ENCODE peak calls at places on chromosomes 3 and 15, in nine cellular contexts. G is GM23248; M is CD4-positive, CD25-positive, alpha-beta regulatory T cell; R is fibroblast of lung; C is MM.1S; L is right lobe of liver; H is uterus; J is psoas muscle; Y is tibial artery. I is an unnamed sample.

GRCh38 chr15:48968066-48968465 is 4.3 kb upstream of the SHC4 start:
- DNase-seq in G (no peak), M (no peak), R (no peak), C (no peak), L (no peak), H (no peak), J (no peak), Y (no peak), I (no peak)

GRCh38 chr3:66224220-66224619 is 3.4 kb downstream of the SLC25A26 start:
- DNase-seq in G (no peak), M (no peak), R (no peak), C (no peak), L (no peak), H (no peak), J (no peak), Y (no peak), I (no peak)

GRCh38 chr15:33988384-33988783 is 20.1 kb downstream of the CHRM5 start:
- DNase-seq in G (peak; percentile 2), M (no peak), R (peak; percentile 12), C (no peak), L (no peak), H (no peak), J (no peak), Y (no peak), I (no peak)

GRCh38 chr15:40958723-40959122 is 5.5 kb downstream of the CHAC1 start:
- DNase-seq in G (no peak), M (no peak), R (no peak), C (no peak), L (no peak), H (no peak), J (no peak), Y (no peak), I (no peak)

GRCh38 chr3:135444058-135444457 is 521.5 kb upstream of the PPP2R3A start:
- DNase-seq in G (no peak), M (no peak), R (no peak), C (no peak), L (no peak), H (no peak), J (no peak), Y (no peak), I (no peak)

GRCh38 chr3:52912885-52913731 is 15.8 kb upstream of the STIMATE start:
- DNase-seq in G (no peak), M (no peak), R (no peak), C (no peak), L (no peak), H (no peak), J (no peak), Y (no peak), I (no peak)

GRCh38 chr15:99143230-99143629 is 38.4 kb downstream of the SYNM start:
- DNase-seq in G (no peak), M (no peak), R (no peak), C (no peak), L (no peak), H (no peak), J (no peak), Y (no peak), I (no peak)

GRCh38 chr3:67648701-67649100 is 5.7 kb downstream of the SUCLG2 start:
- DNase-seq in G (peak; percentile 10), M (no peak), R (peak; percentile 27), C (no peak), L (no peak), H (no peak), J (no peak), Y (no peak), I (no peak)

GRCh38 chr15:92385096-92385495 is 8.6 kb upstream of the ST8SIA2 start:
- DNase-seq in G (peak; percentile 86), M (no peak), R (no peak), C (no peak), L (no peak), H (no peak), J (no peak), Y (no peak), I (no peak)

GRCh38 chr3:171227828-171228227 is 201.3 kb upstream of the SLC2A2 start:
- DNase-seq in G (no peak), M (no peak), R (no peak), C (no peak), L (no peak), H (no peak), J (no peak), Y (no peak), I (no peak)

GRCh38 chr3:132615911-132616310 is 18.8 kb downstream of the ACKR4 start:
- DNase-seq in G (no peak), M (no peak), R (no peak), C (no peak), L (no peak), H (no peak), J (no peak), Y (no peak), I (no peak)

GRCh38 chr3:56923546-56924224 is 121.9 kb upstream of the ARHGEF3 start:
- DNase-seq in G (peak; percentile 34), M (peak; percentile 56), R (peak; percentile 48), C (no peak), L (no peak), H (peak; percentile 52), J (no peak), Y (no peak), I (peak; percentile 86)

GRCh38 chr15:75751116-75751875 is 38.6 kb upstream of the CSPG4 start:
- DNase-seq in G (no peak), M (no peak), R (no peak), C (no peak), L (no peak), H (no peak), J (no peak), Y (peak; percentile 42), I (no peak)

GRCh38 chr3:13416002-13416793 is 3.9 kb downstream of the NUP210 start:
- DNase-seq in G (no peak), M (peak; percentile 32), R (no peak), C (no peak), L (no peak), H (no peak), J (no peak), Y (no peak), I (no peak)

GRCh38 chr3:98521897-98522537 is 685 bp downstream of the CLDND1 start:
- DNase-seq in G (peak; percentile 93), M (peak; percentile 69), R (peak; percentile 68), C (peak; percentile 58), L (peak; percentile 23), H (peak; percentile 34), J (peak; percentile 52), Y (peak; percentile 67), I (peak; percentile 44)

GRCh38 chr15:31360158-31360561 is 33.5 kb downstream of the KLF13 start:
- DNase-seq in G (no peak), M (peak; percentile 42), R (no peak), C (peak; percentile 19), L (no peak), H (no peak), J (peak; percentile 54), Y (no peak), I (peak; percentile 44)
- H3K4me1 ChIP-seq in G (peaks cover 11% of the 10 kb centered on the region), M (peaks cover 100% of the 10 kb centered on the region), R (no peaks in the 10 kb centered on the region), C (peaks cover 98% of the 10 kb centered on the region), L (peaks cover 3% of the 10 kb centered on the region), H (no peaks in the 10 kb centered on the region), J (peaks cover 94% of the 10 kb centered on the region), Y (no peaks in the 10 kb centered on the region), I (peaks cover 99% of the 10 kb centered on the region)

DNA sequence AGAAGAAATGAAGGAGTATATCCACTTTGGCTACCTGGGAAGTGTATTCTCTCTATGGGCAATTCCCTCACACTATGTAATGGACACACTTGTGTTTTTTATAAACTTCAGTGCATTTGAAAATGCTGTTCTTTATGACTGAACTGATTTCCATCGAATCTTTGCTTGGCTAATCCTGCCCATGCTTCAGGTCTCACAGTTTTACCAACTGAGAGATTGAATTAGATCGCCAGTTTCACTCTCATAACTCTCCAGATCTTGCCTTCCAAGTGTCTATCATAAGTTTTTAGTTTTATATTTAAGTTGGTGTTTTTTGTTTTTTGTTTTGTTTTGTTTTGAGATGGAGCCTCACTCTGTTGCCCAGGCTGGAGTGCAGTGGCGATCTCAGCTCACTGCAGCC is 73.5 kb upstream of the MBNL1 start:
- DNase-seq in G (no peak), M (no peak), R (no peak), C (peak; percentile 44), L (no peak), H (no peak), J (no peak), Y (no peak), I (no peak)
- H3K4me3 ChIP-seq in G (no peak overlapping the region), M (peak overlapping the region; percentile 62), R (no peak overlapping the region), C (peak overlapping the region; percentile 29), L (no peak overlapping the region), H (no peak overlapping the region), J (no peak overlapping the region), Y (no peak overlapping the region), I (no peak overlapping the region)

GRCh38 chr3:10116928-10117327 is 1.5 kb downstream of the BRK1 start:
- DNase-seq in G (no peak), M (no peak), R (no peak), C (no peak), L (no peak), H (no peak), J (no peak), Y (no peak), I (no peak)
- H3K4me1 ChIP-seq in G (peaks cover 19% of the 10 kb centered on the region), M (peaks cover 38% of the 10 kb centered on the region), R (peaks cover 7% of the 10 kb centered on the region), C (peaks cover 3% of the 10 kb centered on the region), L (no peaks in the 10 kb centered on the region), H (peaks cover 11% of the 10 kb centered on the region), J (peaks cover 9% of the 10 kb centered on the region), Y (no peaks in the 10 kb centered on the region), I (peaks cover 39% of the 10 kb centered on the region)

GRCh38 chr3:69290006-69290405 is 95.9 kb downstream of the FRMD4B start:
- DNase-seq in G (no peak), M (no peak), R (no peak), C (no peak), L (no peak), H (no peak), J (no peak), Y (no peak), I (no peak)
- H3K4me3 ChIP-seq in G (no peak overlapping the region), M (no peak overlapping the region), R (no peak overlapping the region), C (no peak overlapping the region), L (no peak overlapping the region), H (no peak overlapping the region), J (no peak overlapping the region), Y (no peak overlapping the region), I (no peak overlapping the region)

DNA sequence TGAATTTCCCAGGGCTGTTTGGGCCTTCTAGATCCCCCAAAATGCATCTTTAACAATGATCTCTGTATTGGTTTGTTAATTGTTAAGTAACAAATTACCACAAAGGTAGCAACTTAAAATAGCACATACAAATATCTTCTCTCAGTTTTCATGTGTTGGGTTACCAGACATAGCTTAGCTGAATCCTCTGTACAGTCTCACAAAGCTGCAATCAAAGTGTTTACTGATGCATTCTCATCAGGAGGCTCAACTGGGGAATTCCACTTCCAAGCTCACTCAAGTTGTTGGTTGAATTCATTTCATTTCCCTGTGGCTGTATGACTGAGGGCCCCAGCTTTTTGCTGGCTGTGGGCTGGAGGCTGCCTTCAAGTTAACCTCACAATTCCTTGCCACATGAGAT is 297.6 kb downstream of the RPLP1 start:
- DNase-seq in G (no peak), M (no peak), R (no peak), C (no peak), L (no peak), H (no peak), J (no peak), Y (no peak), I (no peak)
- H3K4me1 ChIP-seq in G (no peaks in the 10 kb centered on the region), M (peaks cover 12% of the 10 kb centered on the region), R (no peaks in the 10 kb centered on the region), C (peaks cover 57% of the 10 kb centered on the region), L (no peaks in the 10 kb centered on the region), H (no peaks in the 10 kb centered on the region), J (no peaks in the 10 kb centered on the region), Y (no peaks in the 10 kb centered on the region), I (peaks cover 26% of the 10 kb centered on the region)

GRCh38 chr3:112688819-112689218 is 47.9 kb upstream of the CCDC80 start:
- DNase-seq in G (no peak), M (no peak), R (no peak), C (no peak), L (no peak), H (no peak), J (no peak), Y (no peak), I (no peak)
- H3K4me3 ChIP-seq in G (no peak overlapping the region), M (no peak overlapping the region), R (no peak overlapping the region), C (no peak overlapping the region), L (no peak overlapping the region), H (no peak overlapping the region), J (no peak overlapping the region), Y (no peak overlapping the region), I (no peak overlapping the region)